ENCODE peak calls at places on chromosome 18, in ten cellular contexts. One of them, this sample, is unnamed.

GRCh38 chr18:13914756-13915155 is 580 bp downstream of the MC2R start:
- DNase-seq in endothelial cell: no peak
- DNase-seq in mesothelial cell of epicardium: no peak
- DNase-seq in nephron progenitor cell: no peak
- DNase-seq in heart right ventricle: no peak
- DNase-seq in fibroblast of lung: no peak
- DNase-seq in esophagus squamous epithelium: no peak
- DNase-seq in mammary epithelial cell: no peak
- DNase-seq in CD4-positive, alpha-beta T cell: no peak
- DNase-seq in MM.1S: no peak
- DNase-seq in this sample: no peak

GRCh38 chr18:39770399-39770798 is 2184.6 kb upstream of the PIK3C3 start:
- DNase-seq in fibroblast of lung: no peak
- DNase-seq in nephron progenitor cell: no peak
- DNase-seq in heart right ventricle: no peak
- DNase-seq in mesothelial cell of epicardium: no peak
- DNase-seq in endothelial cell: no peak
- DNase-seq in MM.1S: no peak
- DNase-seq in esophagus squamous epithelium: no peak
- DNase-seq in CD4-positive, alpha-beta T cell: no peak
- DNase-seq in mammary epithelial cell: no peak
- DNase-seq in this sample: no peak

GRCh38 chr18:57390044-57390443 is 37.7 kb downstream of the ST8SIA3 start:
- DNase-seq in esophagus squamous epithelium: no peak
- DNase-seq in heart right ventricle: no peak
- DNase-seq in fibroblast of lung: no peak
- DNase-seq in CD4-positive, alpha-beta T cell: no peak
- DNase-seq in mammary epithelial cell: no peak
- DNase-seq in mesothelial cell of epicardium: no peak
- DNase-seq in nephron progenitor cell: no peak
- DNase-seq in endothelial cell: no peak
- DNase-seq in MM.1S: no peak
- DNase-seq in this sample: no peak

GRCh38 chr18:13888317-13888716 is 27.0 kb downstream of the MC2R start:
- DNase-seq in esophagus squamous epithelium: no peak
- DNase-seq in endothelial cell: no peak
- DNase-seq in heart right ventricle: no peak
- DNase-seq in MM.1S: no peak
- DNase-seq in fibroblast of lung: no peak
- DNase-seq in mammary epithelial cell: no peak
- DNase-seq in CD4-positive, alpha-beta T cell: no peak
- DNase-seq in nephron progenitor cell: no peak
- DNase-seq in mesothelial cell of epicardium: no peak
- DNase-seq in this sample: no peak

GRCh38 chr18:65725421-65726050 is 25.3 kb upstream of the CDH7 start:
- DNase-seq in mesothelial cell of epicardium: peak; percentile 22
- DNase-seq in mammary epithelial cell: no peak
- DNase-seq in CD4-positive, alpha-beta T cell: no peak
- DNase-seq in MM.1S: peak; percentile 53
- DNase-seq in esophagus squamous epithelium: no peak
- DNase-seq in nephron progenitor cell: peak; percentile 58
- DNase-seq in endothelial cell: peak; percentile 53
- DNase-seq in fibroblast of lung: no peak
- DNase-seq in heart right ventricle: peak; percentile 14
- DNase-seq in this sample: no peak

GRCh38 chr18:21242141-21243040 is at the start of gene GREB1L:
- DNase-seq in CD4-positive, alpha-beta T cell: no peak
- DNase-seq in fibroblast of lung: peak; percentile 21
- DNase-seq in MM.1S: peak; percentile 60
- DNase-seq in esophagus squamous epithelium: no peak
- DNase-seq in mammary epithelial cell: peak; percentile 76
- DNase-seq in mesothelial cell of epicardium: peak; percentile 71
- DNase-seq in nephron progenitor cell: peak; percentile 85
- DNase-seq in heart right ventricle: peak; percentile 69
- DNase-seq in endothelial cell: peak; percentile 85
- DNase-seq in this sample: peak; percentile 71

GRCh38 chr18:63112681-63113080 is 206.9 kb downstream of the BCL2 start:
- DNase-seq in MM.1S: no peak
- DNase-seq in esophagus squamous epithelium: no peak
- DNase-seq in fibroblast of lung: no peak
- DNase-seq in CD4-positive, alpha-beta T cell: no peak
- DNase-seq in mesothelial cell of epicardium: no peak
- DNase-seq in mammary epithelial cell: no peak
- DNase-seq in nephron progenitor cell: no peak
- DNase-seq in heart right ventricle: no peak
- DNase-seq in endothelial cell: no peak
- DNase-seq in this sample: no peak

GRCh38 chr18:56501896-56502295 is 136.5 kb downstream of the TXNL1 start:
- DNase-seq in fibroblast of lung: no peak
- DNase-seq in endothelial cell: no peak
- DNase-seq in CD4-positive, alpha-beta T cell: no peak
- DNase-seq in mesothelial cell of epicardium: no peak
- DNase-seq in heart right ventricle: no peak
- DNase-seq in mammary epithelial cell: no peak
- DNase-seq in esophagus squamous epithelium: no peak
- DNase-seq in MM.1S: no peak
- DNase-seq in nephron progenitor cell: no peak
- DNase-seq in this sample: no peak

GRCh38 chr18:51337406-51337805 is 139.9 kb upstream of the MEX3C start:
- DNase-seq in heart right ventricle: no peak
- DNase-seq in mesothelial cell of epicardium: no peak
- DNase-seq in mammary epithelial cell: peak; percentile 73
- DNase-seq in MM.1S: no peak
- DNase-seq in endothelial cell: no peak
- DNase-seq in esophagus squamous epithelium: no peak
- DNase-seq in nephron progenitor cell: no peak
- DNase-seq in CD4-positive, alpha-beta T cell: no peak
- DNase-seq in fibroblast of lung: no peak
- DNase-seq in this sample: no peak

GRCh38 chr18:58158008-58158407 is 114.0 kb downstream of the NEDD4L start:
- DNase-seq in endothelial cell: no peak
- DNase-seq in CD4-positive, alpha-beta T cell: no peak
- DNase-seq in heart right ventricle: no peak
- DNase-seq in esophagus squamous epithelium: no peak
- DNase-seq in fibroblast of lung: no peak
- DNase-seq in mesothelial cell of epicardium: no peak
- DNase-seq in mammary epithelial cell: no peak
- DNase-seq in MM.1S: no peak
- DNase-seq in nephron progenitor cell: no peak
- DNase-seq in this sample: no peak

GRCh38 chr18:77124452-77124922 is 8.1 kb downstream of the MBP start:
- DNase-seq in fibroblast of lung: no peak
- DNase-seq in MM.1S: no peak
- DNase-seq in heart right ventricle: no peak
- DNase-seq in mammary epithelial cell: no peak
- DNase-seq in nephron progenitor cell: no peak
- DNase-seq in esophagus squamous epithelium: no peak
- DNase-seq in mesothelial cell of epicardium: no peak
- DNase-seq in CD4-positive, alpha-beta T cell: peak; percentile 45
- DNase-seq in endothelial cell: no peak
- DNase-seq in this sample: peak; percentile 68

GRCh38 chr18:79581911-79582310 is 97.7 kb upstream of the CTDP1 start:
- DNase-seq in mesothelial cell of epicardium: peak; percentile 3
- DNase-seq in heart right ventricle: no peak
- DNase-seq in mammary epithelial cell: no peak
- DNase-seq in CD4-positive, alpha-beta T cell: no peak
- DNase-seq in MM.1S: no peak
- DNase-seq in esophagus squamous epithelium: no peak
- DNase-seq in fibroblast of lung: no peak
- DNase-seq in nephron progenitor cell: no peak
- DNase-seq in endothelial cell: no peak
- DNase-seq in this sample: no peak

GRCh38 chr18:77006305-77007175 is 126.0 kb downstream of the MBP start:
- DNase-seq in CD4-positive, alpha-beta T cell: no peak
- DNase-seq in mammary epithelial cell: no peak
- DNase-seq in heart right ventricle: no peak
- DNase-seq in endothelial cell: no peak
- DNase-seq in mesothelial cell of epicardium: no peak
- DNase-seq in fibroblast of lung: no peak
- DNase-seq in esophagus squamous epithelium: no peak
- DNase-seq in nephron progenitor cell: no peak
- DNase-seq in MM.1S: no peak
- DNase-seq in this sample: no peak

GRCh38 chr18:52311331-52311730 is 28.7 kb upstream of the DCC start:
- DNase-seq in heart right ventricle: no peak
- DNase-seq in endothelial cell: no peak
- DNase-seq in mammary epithelial cell: peak; percentile 33
- DNase-seq in MM.1S: no peak
- DNase-seq in nephron progenitor cell: no peak
- DNase-seq in CD4-positive, alpha-beta T cell: no peak
- DNase-seq in mesothelial cell of epicardium: no peak
- DNase-seq in fibroblast of lung: no peak
- DNase-seq in esophagus squamous epithelium: no peak
- DNase-seq in this sample: no peak

GRCh38 chr18:58541789-58542425 is 87.0 kb downstream of the ALPK2 start:
- DNase-seq in MM.1S: peak; percentile 88
- DNase-seq in heart right ventricle: no peak
- DNase-seq in mammary epithelial cell: peak; percentile 98
- DNase-seq in CD4-positive, alpha-beta T cell: peak; percentile 18
- DNase-seq in mesothelial cell of epicardium: no peak
- DNase-seq in endothelial cell: no peak
- DNase-seq in fibroblast of lung: peak; percentile 95
- DNase-seq in nephron progenitor cell: no peak
- DNase-seq in esophagus squamous epithelium: no peak
- DNase-seq in this sample: peak; percentile 40

GRCh38 chr18:63410792-63411191 is 11.5 kb downstream of the VPS4B start:
- DNase-seq in esophagus squamous epithelium: no peak
- DNase-seq in CD4-positive, alpha-beta T cell: no peak
- DNase-seq in heart right ventricle: no peak
- DNase-seq in MM.1S: no peak
- DNase-seq in endothelial cell: no peak
- DNase-seq in mesothelial cell of epicardium: no peak
- DNase-seq in nephron progenitor cell: no peak
- DNase-seq in mammary epithelial cell: peak; percentile 80
- DNase-seq in fibroblast of lung: peak; percentile 70
- DNase-seq in this sample: no peak

GRCh38 chr18:10797882-10798281 is 272.1 kb downstream of the NAPG start:
- DNase-seq in esophagus squamous epithelium: no peak
- DNase-seq in mammary epithelial cell: no peak
- DNase-seq in endothelial cell: no peak
- DNase-seq in fibroblast of lung: no peak
- DNase-seq in mesothelial cell of epicardium: no peak
- DNase-seq in CD4-positive, alpha-beta T cell: no peak
- DNase-seq in heart right ventricle: no peak
- DNase-seq in nephron progenitor cell: no peak
- DNase-seq in MM.1S: peak; percentile 46
- DNase-seq in this sample: no peak

GRCh38 chr18:59898093-59898492 is 1.7 kb upstream of the PMAIP1 start:
- DNase-seq in mesothelial cell of epicardium: no peak
- DNase-seq in MM.1S: no peak
- DNase-seq in heart right ventricle: no peak
- DNase-seq in nephron progenitor cell: no peak
- DNase-seq in endothelial cell: no peak
- DNase-seq in esophagus squamous epithelium: no peak
- DNase-seq in CD4-positive, alpha-beta T cell: no peak
- DNase-seq in fibroblast of lung: no peak
- DNase-seq in mammary epithelial cell: no peak
- DNase-seq in this sample: no peak

GRCh38 chr18:59915606-59916005 is 15.8 kb downstream of the PMAIP1 start:
- DNase-seq in mammary epithelial cell: peak; percentile 66
- DNase-seq in endothelial cell: no peak
- DNase-seq in heart right ventricle: no peak
- DNase-seq in fibroblast of lung: no peak
- DNase-seq in CD4-positive, alpha-beta T cell: no peak
- DNase-seq in mesothelial cell of epicardium: no peak
- DNase-seq in nephron progenitor cell: no peak
- DNase-seq in MM.1S: no peak
- DNase-seq in esophagus squamous epithelium: no peak
- DNase-seq in this sample: no peak

GRCh38 chr18:26771524-26771923 is 94.0 kb downstream of the AQP4 start:
- DNase-seq in CD4-positive, alpha-beta T cell: no peak
- DNase-seq in fibroblast of lung: no peak
- DNase-seq in mammary epithelial cell: no peak
- DNase-seq in endothelial cell: peak; percentile 28
- DNase-seq in MM.1S: peak; percentile 16
- DNase-seq in mesothelial cell of epicardium: no peak
- DNase-seq in nephron progenitor cell: no peak
- DNase-seq in esophagus squamous epithelium: no peak
- DNase-seq in heart right ventricle: no peak
- DNase-seq in this sample: peak; percentile 14
- TF ChIP-seq CTCF in CD4-positive, alpha-beta T cell: no peak
- TF ChIP-seq CTCF in fibroblast of lung: no peak
- TF ChIP-seq CTCF in mammary epithelial cell: peak; percentile 72
- TF ChIP-seq CTCF in endothelial cell: peak; percentile 54
- TF ChIP-seq CTCF in MM.1S: peak; percentile 41
- TF ChIP-seq CTCF in mesothelial cell of epicardium: peak; percentile 24
- TF ChIP-seq CTCF in nephron progenitor cell: peak; percentile 35
- TF ChIP-seq CTCF in esophagus squamous epithelium: no peak
- TF ChIP-seq CTCF in heart right ventricle: peak; percentile 40
- TF ChIP-seq CTCF in this sample: peak; percentile 26

DNA sequence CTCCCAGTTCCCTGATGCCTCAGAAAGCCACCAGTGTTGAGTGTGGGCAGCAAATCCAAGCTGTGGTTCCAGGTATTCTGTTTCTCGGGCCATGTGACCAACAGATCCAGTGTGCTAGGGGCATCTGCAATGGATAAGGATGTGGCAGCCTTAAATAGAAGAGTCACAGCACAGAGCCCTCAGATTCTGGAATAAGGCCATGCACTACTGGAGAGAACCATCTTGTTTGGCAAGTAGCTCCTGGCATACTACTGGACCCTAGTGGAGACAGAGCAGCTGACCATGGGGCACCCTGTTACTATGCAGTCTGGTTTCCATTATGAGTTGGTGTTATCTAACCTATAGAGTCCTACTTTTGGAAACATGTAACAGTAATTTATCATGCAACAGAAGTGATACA is 53.3 kb upstream of the ZBTB7C start:
- DNase-seq in esophagus squamous epithelium: no peak
- DNase-seq in CD4-positive, alpha-beta T cell: no peak
- DNase-seq in endothelial cell: no peak
- DNase-seq in fibroblast of lung: no peak
- DNase-seq in nephron progenitor cell: no peak
- DNase-seq in heart right ventricle: no peak
- DNase-seq in mesothelial cell of epicardium: no peak
- DNase-seq in mammary epithelial cell: no peak
- DNase-seq in MM.1S: no peak
- DNase-seq in this sample: no peak
- TF ChIP-seq CTCF in esophagus squamous epithelium: no peak
- TF ChIP-seq CTCF in CD4-positive, alpha-beta T cell: no peak
- TF ChIP-seq CTCF in endothelial cell: no peak
- TF ChIP-seq CTCF in fibroblast of lung: no peak
- TF ChIP-seq CTCF in nephron progenitor cell: no peak
- TF ChIP-seq CTCF in heart right ventricle: no peak
- TF ChIP-seq CTCF in mesothelial cell of epicardium: no peak
- TF ChIP-seq CTCF in mammary epithelial cell: no peak
- TF ChIP-seq CTCF in MM.1S: no peak
- TF ChIP-seq CTCF in this sample: no peak

GRCh38 chr18:72041313-72042032 is 502.7 kb downstream of the CBLN2 start:
- DNase-seq in mammary epithelial cell: no peak
- DNase-seq in nephron progenitor cell: no peak
- DNase-seq in esophagus squamous epithelium: no peak
- DNase-seq in MM.1S: no peak
- DNase-seq in endothelial cell: no peak
- DNase-seq in CD4-positive, alpha-beta T cell: no peak
- DNase-seq in mesothelial cell of epicardium: no peak
- DNase-seq in heart right ventricle: no peak
- DNase-seq in fibroblast of lung: no peak
- DNase-seq in this sample: no peak
- TF ChIP-seq CTCF in mammary epithelial cell: no peak
- TF ChIP-seq CTCF in nephron progenitor cell: no peak
- TF ChIP-seq CTCF in esophagus squamous epithelium: no peak
- TF ChIP-seq CTCF in MM.1S: no peak
- TF ChIP-seq CTCF in endothelial cell: no peak
- TF ChIP-seq CTCF in CD4-positive, alpha-beta T cell: no peak
- TF ChIP-seq CTCF in mesothelial cell of epicardium: no peak
- TF ChIP-seq CTCF in heart right ventricle: no peak
- TF ChIP-seq CTCF in fibroblast of lung: peak; percentile 15
- TF ChIP-seq CTCF in this sample: no peak

GRCh38 chr18:12046751-12047335 is 46.8 kb upstream of the ANKRD62 start:
- DNase-seq in esophagus squamous epithelium: no peak
- DNase-seq in endothelial cell: no peak
- DNase-seq in mammary epithelial cell: no peak
- DNase-seq in MM.1S: no peak
- DNase-seq in heart right ventricle: no peak
- DNase-seq in fibroblast of lung: no peak
- DNase-seq in CD4-positive, alpha-beta T cell: no peak
- DNase-seq in nephron progenitor cell: no peak
- DNase-seq in mesothelial cell of epicardium: no peak
- DNase-seq in this sample: no peak
- TF ChIP-seq CTCF in esophagus squamous epithelium: no peak
- TF ChIP-seq CTCF in endothelial cell: peak; percentile 24
- TF ChIP-seq CTCF in mammary epithelial cell: peak; percentile 20
- TF ChIP-seq CTCF in MM.1S: no peak
- TF ChIP-seq CTCF in heart right ventricle: no peak
- TF ChIP-seq CTCF in fibroblast of lung: no peak
- TF ChIP-seq CTCF in CD4-positive, alpha-beta T cell: no peak
- TF ChIP-seq CTCF in nephron progenitor cell: peak; percentile 27
- TF ChIP-seq CTCF in mesothelial cell of epicardium: no peak
- TF ChIP-seq CTCF in this sample: no peak